ENCODE peak calls at places on chromosomes 2 and 18, in eight cellular contexts. One of them, this sample, is unnamed.

GRCh38 chr2:100285691-100286090 is 36.6 kb downstream of the LONRF2 start:
- DNase-seq in ovary: no peak
- DNase-seq in heart right ventricle: no peak
- DNase-seq in tibial nerve: no peak
- DNase-seq in breast epithelium: no peak
- DNase-seq in fibroblast of the aortic adventitia: peak
- DNase-seq in tibial artery: no peak
- DNase-seq in brain microvascular endothelial cell: no peak
- DNase-seq in this sample: peak

GRCh38 chr18:62844850-62845643 is 129.7 kb downstream of the PHLPP1 start:
- DNase-seq in tibial artery: no peak
- DNase-seq in breast epithelium: no peak
- DNase-seq in ovary: no peak
- DNase-seq in heart right ventricle: no peak
- DNase-seq in tibial nerve: no peak
- DNase-seq in brain microvascular endothelial cell: no peak
- DNase-seq in fibroblast of the aortic adventitia: no peak
- DNase-seq in this sample: no peak

GRCh38 chr2:215881582-215881981 is 131.8 kb downstream of the MREG start:
- DNase-seq in brain microvascular endothelial cell: no peak
- DNase-seq in tibial artery: no peak
- DNase-seq in ovary: no peak
- DNase-seq in tibial nerve: no peak
- DNase-seq in heart right ventricle: no peak
- DNase-seq in fibroblast of the aortic adventitia: peak
- DNase-seq in breast epithelium: no peak
- DNase-seq in this sample: no peak

GRCh38 chr18:42086288-42086687 is 131.3 kb downstream of the PIK3C3 start:
- DNase-seq in tibial artery: no peak
- DNase-seq in heart right ventricle: no peak
- DNase-seq in fibroblast of the aortic adventitia: peak
- DNase-seq in breast epithelium: no peak
- DNase-seq in tibial nerve: no peak
- DNase-seq in brain microvascular endothelial cell: peak
- DNase-seq in ovary: no peak
- DNase-seq in this sample: no peak

GRCh38 chr2:75516378-75517122 is 44.2 kb downstream of the EVA1A start:
- DNase-seq in tibial artery: no peak
- DNase-seq in fibroblast of the aortic adventitia: no peak
- DNase-seq in breast epithelium: no peak
- DNase-seq in heart right ventricle: no peak
- DNase-seq in ovary: no peak
- DNase-seq in tibial nerve: no peak
- DNase-seq in brain microvascular endothelial cell: no peak
- DNase-seq in this sample: no peak

GRCh38 chr2:127577208-127577475 is 41.7 kb downstream of the MYO7B start:
- DNase-seq in tibial artery: peak
- DNase-seq in tibial nerve: no peak
- DNase-seq in ovary: no peak
- DNase-seq in brain microvascular endothelial cell: no peak
- DNase-seq in fibroblast of the aortic adventitia: no peak
- DNase-seq in heart right ventricle: peak
- DNase-seq in breast epithelium: no peak
- DNase-seq in this sample: no peak

GRCh38 chr2:181999255-181999654 is 13.6 kb downstream of the PPP1R1C start:
- DNase-seq in heart right ventricle: no peak
- DNase-seq in tibial artery: no peak
- DNase-seq in breast epithelium: no peak
- DNase-seq in fibroblast of the aortic adventitia: no peak
- DNase-seq in brain microvascular endothelial cell: no peak
- DNase-seq in ovary: no peak
- DNase-seq in tibial nerve: no peak
- DNase-seq in this sample: no peak

GRCh38 chr18:23191952-23192662 is 56.8 kb downstream of the CABLES1 start:
- DNase-seq in tibial nerve: no peak
- DNase-seq in tibial artery: peak
- DNase-seq in brain microvascular endothelial cell: peak
- DNase-seq in ovary: peak
- DNase-seq in fibroblast of the aortic adventitia: peak
- DNase-seq in heart right ventricle: peak
- DNase-seq in breast epithelium: peak
- DNase-seq in this sample: peak

GRCh38 chr2:218186355-218186766 is 19.6 kb upstream of the CXCR1 start:
- DNase-seq in ovary: peak
- DNase-seq in breast epithelium: peak
- DNase-seq in fibroblast of the aortic adventitia: peak
- DNase-seq in heart right ventricle: peak
- DNase-seq in tibial artery: peak
- DNase-seq in tibial nerve: peak
- DNase-seq in brain microvascular endothelial cell: peak
- DNase-seq in this sample: peak

GRCh38 chr2:215572341-215572848 is 136.5 kb upstream of the FN1 start:
- DNase-seq in brain microvascular endothelial cell: no peak
- DNase-seq in ovary: no peak
- DNase-seq in heart right ventricle: no peak
- DNase-seq in tibial artery: no peak
- DNase-seq in tibial nerve: no peak
- DNase-seq in breast epithelium: no peak
- DNase-seq in fibroblast of the aortic adventitia: no peak
- DNase-seq in this sample: no peak

GRCh38 chr18:13455960-13456471 is 237.5 kb downstream of the LDLRAD4 start:
- DNase-seq in heart right ventricle: no peak
- DNase-seq in tibial artery: no peak
- DNase-seq in brain microvascular endothelial cell: no peak
- DNase-seq in tibial nerve: no peak
- DNase-seq in fibroblast of the aortic adventitia: no peak
- DNase-seq in ovary: no peak
- DNase-seq in breast epithelium: no peak
- DNase-seq in this sample: no peak

GRCh38 chr18:55086931-55087330 is 127.7 kb upstream of the CCDC68 start:
- DNase-seq in brain microvascular endothelial cell: no peak
- DNase-seq in tibial artery: no peak
- DNase-seq in breast epithelium: no peak
- DNase-seq in tibial nerve: no peak
- DNase-seq in ovary: no peak
- DNase-seq in fibroblast of the aortic adventitia: no peak
- DNase-seq in heart right ventricle: no peak
- DNase-seq in this sample: no peak

GRCh38 chr2:105744091-105744908 is 412 bp upstream of the NCK2 start:
- DNase-seq in tibial artery: no peak
- DNase-seq in heart right ventricle: peak
- DNase-seq in ovary: peak
- DNase-seq in brain microvascular endothelial cell: no peak
- DNase-seq in tibial nerve: peak
- DNase-seq in breast epithelium: no peak
- DNase-seq in fibroblast of the aortic adventitia: peak
- DNase-seq in this sample: no peak

GRCh38 chr2:162242586-162243304 is 500 bp downstream of the FAP start:
- DNase-seq in brain microvascular endothelial cell: no peak
- DNase-seq in tibial nerve: no peak
- DNase-seq in ovary: no peak
- DNase-seq in breast epithelium: no peak
- DNase-seq in fibroblast of the aortic adventitia: peak
- DNase-seq in heart right ventricle: no peak
- DNase-seq in tibial artery: no peak
- DNase-seq in this sample: peak
- H3K4me3 ChIP-seq in brain microvascular endothelial cell: peak
- H3K4me3 ChIP-seq in tibial nerve: no peak
- H3K4me3 ChIP-seq in ovary: peak
- H3K4me3 ChIP-seq in breast epithelium: peak
- H3K4me3 ChIP-seq in fibroblast of the aortic adventitia: peak
- H3K4me3 ChIP-seq in heart right ventricle: peak
- H3K4me3 ChIP-seq in tibial artery: peak
- H3K4me3 ChIP-seq in this sample: peak

GRCh38 chr2:20877944-20878343 is 55.0 kb upstream of the LDAH start:
- DNase-seq in ovary: no peak
- DNase-seq in fibroblast of the aortic adventitia: peak
- DNase-seq in brain microvascular endothelial cell: no peak
- DNase-seq in tibial nerve: no peak
- DNase-seq in breast epithelium: no peak
- DNase-seq in heart right ventricle: no peak
- DNase-seq in tibial artery: no peak
- DNase-seq in this sample: no peak
- H3K4me3 ChIP-seq in ovary: no peak
- H3K4me3 ChIP-seq in fibroblast of the aortic adventitia: no peak
- H3K4me3 ChIP-seq in brain microvascular endothelial cell: no peak
- H3K4me3 ChIP-seq in tibial nerve: no peak
- H3K4me3 ChIP-seq in breast epithelium: no peak
- H3K4me3 ChIP-seq in heart right ventricle: no peak
- H3K4me3 ChIP-seq in tibial artery: no peak
- H3K4me3 ChIP-seq in this sample: no peak

GRCh38 chr18:2846241-2846637 is 567 bp upstream of the EMILIN2 start:
- DNase-seq in heart right ventricle: no peak
- DNase-seq in fibroblast of the aortic adventitia: peak
- DNase-seq in brain microvascular endothelial cell: peak
- DNase-seq in tibial nerve: no peak
- DNase-seq in tibial artery: peak
- DNase-seq in breast epithelium: no peak
- DNase-seq in ovary: no peak
- DNase-seq in this sample: no peak

GRCh38 chr18:2845175-2845574 is 1.6 kb upstream of the EMILIN2 start:
- DNase-seq in breast epithelium: no peak
- DNase-seq in tibial nerve: peak
- DNase-seq in tibial artery: no peak
- DNase-seq in fibroblast of the aortic adventitia: no peak
- DNase-seq in heart right ventricle: no peak
- DNase-seq in ovary: no peak
- DNase-seq in brain microvascular endothelial cell: no peak
- DNase-seq in this sample: no peak

GRCh38 chr18:2847341-2848144 is 737 bp downstream of the EMILIN2 start:
- DNase-seq in tibial artery: peak
- DNase-seq in tibial nerve: peak
- DNase-seq in fibroblast of the aortic adventitia: peak
- DNase-seq in ovary: peak
- DNase-seq in brain microvascular endothelial cell: peak
- DNase-seq in breast epithelium: no peak
- DNase-seq in heart right ventricle: no peak
- DNase-seq in this sample: no peak

GRCh38 chr18:2848145-2848878 is 1.5 kb downstream of the EMILIN2 start:
- DNase-seq in breast epithelium: no peak
- DNase-seq in fibroblast of the aortic adventitia: peak
- DNase-seq in tibial artery: no peak
- DNase-seq in ovary: no peak
- DNase-seq in brain microvascular endothelial cell: no peak
- DNase-seq in tibial nerve: peak
- DNase-seq in heart right ventricle: no peak
- DNase-seq in this sample: no peak

GRCh38 chr18:2846638-2847340 is at the start of gene EMILIN2:
- DNase-seq in tibial nerve: peak
- DNase-seq in fibroblast of the aortic adventitia: peak
- DNase-seq in brain microvascular endothelial cell: peak
- DNase-seq in breast epithelium: no peak
- DNase-seq in ovary: peak
- DNase-seq in tibial artery: peak
- DNase-seq in heart right ventricle: peak
- DNase-seq in this sample: no peak
- H3K4me3 ChIP-seq in tibial nerve: peak
- H3K4me3 ChIP-seq in fibroblast of the aortic adventitia: peak
- H3K4me3 ChIP-seq in brain microvascular endothelial cell: peak
- H3K4me3 ChIP-seq in breast epithelium: peak
- H3K4me3 ChIP-seq in ovary: peak
- H3K4me3 ChIP-seq in tibial artery: peak
- H3K4me3 ChIP-seq in heart right ventricle: peak
- H3K4me3 ChIP-seq in this sample: peak

DNA sequence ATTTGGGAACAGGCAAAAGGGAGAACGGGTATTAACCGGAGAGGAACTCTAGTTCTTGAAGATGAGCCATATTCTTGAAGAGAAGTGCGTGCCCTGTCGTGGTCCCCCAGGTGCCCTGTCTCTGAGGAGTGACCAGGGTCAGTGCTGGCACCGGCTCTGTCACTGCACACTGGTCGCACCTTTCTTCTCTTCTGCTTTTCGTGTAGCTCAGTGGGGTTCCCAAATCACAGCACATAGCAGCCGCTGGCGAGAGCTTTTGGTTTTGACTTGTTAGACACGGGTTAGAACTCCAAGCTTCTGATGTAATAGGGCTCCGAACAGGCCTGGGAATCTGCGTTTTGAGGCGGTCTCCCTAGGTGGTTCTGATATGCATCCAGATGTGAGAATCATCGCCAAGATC is 18.4 kb upstream of the LRRTM1 start:
- DNase-seq in brain microvascular endothelial cell: no peak
- DNase-seq in ovary: no peak
- DNase-seq in tibial artery: no peak
- DNase-seq in heart right ventricle: no peak
- DNase-seq in tibial nerve: no peak
- DNase-seq in breast epithelium: no peak
- DNase-seq in fibroblast of the aortic adventitia: no peak
- DNase-seq in this sample: no peak
- H3K4me3 ChIP-seq in brain microvascular endothelial cell: no peak
- H3K4me3 ChIP-seq in ovary: no peak
- H3K4me3 ChIP-seq in tibial artery: no peak
- H3K4me3 ChIP-seq in heart right ventricle: no peak
- H3K4me3 ChIP-seq in tibial nerve: no peak
- H3K4me3 ChIP-seq in breast epithelium: no peak
- H3K4me3 ChIP-seq in fibroblast of the aortic adventitia: no peak
- H3K4me3 ChIP-seq in this sample: no peak

GRCh38 chr18:48034651-48035555 is 104.4 kb upstream of the SMAD2 start:
- DNase-seq in fibroblast of the aortic adventitia: no peak
- DNase-seq in brain microvascular endothelial cell: no peak
- DNase-seq in breast epithelium: peak
- DNase-seq in ovary: no peak
- DNase-seq in tibial artery: peak
- DNase-seq in heart right ventricle: no peak
- DNase-seq in tibial nerve: no peak
- DNase-seq in this sample: no peak
- H3K4me3 ChIP-seq in fibroblast of the aortic adventitia: no peak
- H3K4me3 ChIP-seq in brain microvascular endothelial cell: no peak
- H3K4me3 ChIP-seq in breast epithelium: no peak
- H3K4me3 ChIP-seq in ovary: no peak
- H3K4me3 ChIP-seq in tibial artery: no peak
- H3K4me3 ChIP-seq in heart right ventricle: no peak
- H3K4me3 ChIP-seq in tibial nerve: no peak
- H3K4me3 ChIP-seq in this sample: no peak

This sample was measured in skeletal muscle cell.